ENCODE peak calls at places on chromosomes 6 and 20, in six cellular contexts. U is choroid plexus epithelial cell, S is dorsolateral prefrontal cortex, H is AG09319, T is stomach, L is omental fat pad. Y is an unnamed sample.

GRCh38 chr6:72616406-72617015 is 5.4 kb upstream of the KCNQ5 start:
- DNase-seq in U (peak; percentile 70), S (no peak), H (no peak), T (no peak), L (no peak), Y (no peak)

GRCh38 chr6:14026831-14027539 is 90.6 kb upstream of the CD83 start:
- DNase-seq in U (no peak), S (peak; percentile 41), H (no peak), T (no peak), L (no peak), Y (no peak)

GRCh38 chr20:36951977-36952738 is 650 bp upstream of the SAMHD1 start:
- DNase-seq in U (no peak), S (no peak), H (no peak), T (no peak), L (no peak), Y (no peak)

GRCh38 chr20:36092424-36093024 is 62.0 kb upstream of the EPB41L1 start:
- DNase-seq in U (no peak), S (peak; percentile 52), H (no peak), T (peak; percentile 53), L (no peak), Y (no peak)

GRCh38 chr6:42104095-42104806 is 38.2 kb downstream of the C6orf132 start:
- DNase-seq in U (peak; percentile 82), S (peak; percentile 44), H (no peak), T (peak; percentile 59), L (no peak), Y (no peak)

GRCh38 chr20:51412333-51412761 is 130.2 kb downstream of the NFATC2 start:
- DNase-seq in U (peak; percentile 81), S (no peak), H (peak; percentile 12), T (no peak), L (no peak), Y (no peak)

GRCh38 chr20:10316582-10316981 is 98.0 kb downstream of the SNAP25 start:
- DNase-seq in U (no peak), S (no peak), H (no peak), T (no peak), L (no peak), Y (no peak)

GRCh38 chr20:1707588-1708449 is 50.2 kb upstream of the SIRPG start:
- DNase-seq in U (no peak), S (no peak), H (no peak), T (no peak), L (no peak), Y (no peak)

GRCh38 chr20:25065044-25065624 is 7.2 kb upstream of the ACSS1 start:
- DNase-seq in U (no peak), S (no peak), H (no peak), T (peak; percentile 11), L (no peak), Y (no peak)

GRCh38 chr6:52499026-52499425 is 77.8 kb downstream of the TRAM2 start:
- DNase-seq in U (peak; percentile 62), S (no peak), H (no peak), T (no peak), L (no peak), Y (no peak)

GRCh38 chr6:113405326-113406050 is 451.7 kb upstream of the MARCKS start:
- DNase-seq in U (no peak), S (no peak), H (no peak), T (no peak), L (no peak), Y (no peak)

GRCh38 chr6:4888841-4889240 is 112.6 kb downstream of the CDYL start:
- DNase-seq in U (no peak), S (no peak), H (no peak), T (no peak), L (no peak), Y (no peak)

DNA sequence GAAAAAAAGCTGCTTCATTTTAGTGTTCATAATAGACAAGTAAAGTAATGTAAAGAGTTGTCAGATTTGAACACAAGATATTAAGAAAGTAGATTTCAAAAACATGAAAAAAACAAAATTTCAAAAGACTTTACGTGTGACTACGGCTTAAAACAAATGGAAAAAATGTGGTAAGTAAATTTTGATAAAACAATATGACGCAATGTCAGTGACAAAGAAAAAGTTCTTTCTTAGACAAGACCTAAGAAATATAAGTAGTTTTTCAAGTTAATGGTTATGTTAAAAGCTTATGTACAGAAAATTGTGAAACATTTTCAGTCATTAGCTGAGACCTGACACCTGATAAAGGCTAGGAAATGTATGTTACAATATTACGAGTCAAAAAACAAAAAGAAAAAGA is 73.7 kb upstream of the EYS start:
- DNase-seq in U (no peak), S (no peak), H (no peak), T (no peak), L (no peak), Y (no peak)
- TF ChIP-seq CTCF in U (no peak), S (no peak), H (no peak), T (no peak), L (no peak), Y (no peak)

GRCh38 chr20:62387219-62387913 is 463 bp downstream of the RPS21 start:
- DNase-seq in U (no peak), S (no peak), H (no peak), T (no peak), L (no peak), Y (no peak)

GRCh38 chr20:62390306-62391164 is 3.6 kb downstream of the RPS21 start:
- DNase-seq in U (no peak), S (no peak), H (no peak), T (no peak), L (no peak), Y (no peak)

GRCh38 chr20:62389601-62390087 is 2.7 kb downstream of the RPS21 start:
- DNase-seq in U (no peak), S (no peak), H (no peak), T (no peak), L (no peak), Y (no peak)

GRCh38 chr20:62387993-62388635 is 1.2 kb downstream of the RPS21 start:
- DNase-seq in U (no peak), S (no peak), H (no peak), T (no peak), L (no peak), Y (no peak)

DNA sequence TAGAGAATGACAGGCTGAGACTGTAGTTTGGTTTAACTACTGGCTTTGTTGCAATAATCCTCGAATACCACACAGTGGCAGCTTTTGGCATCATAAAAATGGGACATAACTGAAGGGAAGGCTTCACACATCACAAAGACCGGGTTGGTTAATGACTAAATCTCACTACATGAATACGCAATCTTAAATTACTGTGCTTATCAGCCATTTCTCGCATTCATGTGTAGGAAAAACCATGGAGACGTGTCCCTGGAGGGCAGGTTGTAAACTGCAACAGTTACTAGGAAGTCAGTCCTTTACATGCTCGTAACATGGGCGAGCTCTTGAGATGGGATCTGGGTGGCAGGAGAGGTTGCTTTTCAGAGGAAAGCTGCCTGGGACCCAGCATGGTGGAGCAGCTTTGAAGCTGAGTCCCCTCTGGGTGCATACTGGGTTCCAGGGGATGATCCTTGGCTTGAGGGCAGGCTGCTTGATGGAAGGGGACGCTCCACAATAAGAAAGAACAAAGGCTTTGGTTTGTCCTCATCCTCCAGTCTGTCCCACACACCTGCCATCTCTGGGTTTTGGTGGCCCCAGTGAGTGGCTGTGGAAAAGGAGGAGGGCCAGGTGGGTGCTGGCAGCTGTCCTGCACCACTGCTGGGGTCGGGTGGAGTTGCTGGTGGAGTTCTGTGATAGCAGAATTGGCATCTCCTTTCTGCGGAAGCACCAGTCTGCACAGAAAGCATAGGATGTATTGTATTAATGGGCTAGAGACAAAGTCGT is 2.1 kb downstream of the RPS21 start:
- DNase-seq in U (no peak), S (no peak), H (no peak), T (no peak), L (no peak), Y (no peak)
- TF ChIP-seq CTCF in U (no peak), S (no peak), H (no peak), T (no peak), L (no peak), Y (no peak)

DNA sequence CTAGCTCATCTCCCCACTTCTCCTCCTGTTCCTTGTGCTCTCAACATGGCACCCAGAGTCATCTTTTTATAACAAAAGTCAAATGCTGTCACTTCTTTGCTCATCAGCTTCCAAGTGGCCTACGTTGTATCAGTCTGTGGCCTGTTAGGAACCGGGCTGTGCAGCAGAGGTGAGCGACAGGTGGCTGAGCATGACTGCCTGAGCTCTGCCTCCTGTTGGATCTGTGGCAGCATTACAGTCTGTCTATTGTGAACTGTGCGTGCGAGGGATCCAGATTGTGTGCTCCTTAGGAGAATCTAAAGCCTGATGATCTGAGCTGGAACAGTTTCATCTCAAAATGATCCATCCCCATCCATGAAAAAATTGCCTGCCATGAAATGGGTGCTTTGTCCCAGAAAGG is 129.6 kb downstream of the FNDC1 start:
- DNase-seq in U (no peak), S (no peak), H (no peak), T (no peak), L (no peak), Y (no peak)
- TF ChIP-seq CTCF in U (no peak), S (no peak), H (no peak), T (no peak), L (no peak), Y (no peak)

GRCh38 chr6:36075656-36076055 is 48.0 kb downstream of the MAPK14 start:
- DNase-seq in U (no peak), S (no peak), H (no peak), T (no peak), L (no peak), Y (no peak)
- TF ChIP-seq CTCF in U (peak; percentile 35), S (no peak), H (no peak), T (no peak), L (no peak), Y (peak; percentile 16)

GRCh38 chr20:17287503-17287902 is 60.7 kb downstream of the PCSK2 start:
- DNase-seq in U (no peak), S (no peak), H (no peak), T (no peak), L (no peak), Y (no peak)
- TF ChIP-seq CTCF in U (no peak), S (no peak), H (no peak), T (no peak), L (no peak), Y (no peak)

DNA sequence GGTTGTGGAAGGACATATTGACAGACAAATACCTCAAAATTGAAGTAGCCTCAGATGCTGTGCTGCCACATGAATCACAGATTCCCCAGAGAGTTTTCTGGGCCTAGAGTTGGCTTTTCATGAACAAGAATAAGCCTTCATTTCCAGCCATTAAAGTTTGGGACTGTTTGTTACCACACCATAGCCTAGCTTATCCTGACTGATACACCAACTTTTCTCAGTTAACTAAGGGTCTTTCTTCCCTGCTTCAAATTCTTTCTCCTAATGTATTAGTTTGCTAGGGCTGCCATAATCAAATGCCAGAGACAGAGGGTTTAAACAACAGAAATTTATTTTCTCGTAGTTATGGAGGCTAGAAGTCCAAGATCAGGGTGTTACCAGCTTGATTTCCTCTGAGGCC is 237.4 kb upstream of the ZFP64 start:
- DNase-seq in U (no peak), S (no peak), H (no peak), T (no peak), L (no peak), Y (no peak)
- TF ChIP-seq CTCF in U (no peak), S (no peak), H (no peak), T (no peak), L (no peak), Y (no peak)

GRCh38 chr6:93242049-93242448 is 177.3 kb downstream of the EPHA7 start:
- DNase-seq in U (no peak), S (no peak), H (no peak), T (no peak), L (no peak), Y (no peak)
- TF ChIP-seq CTCF in U (no peak), S (no peak), H (no peak), T (no peak), L (no peak), Y (no peak)

DNA sequence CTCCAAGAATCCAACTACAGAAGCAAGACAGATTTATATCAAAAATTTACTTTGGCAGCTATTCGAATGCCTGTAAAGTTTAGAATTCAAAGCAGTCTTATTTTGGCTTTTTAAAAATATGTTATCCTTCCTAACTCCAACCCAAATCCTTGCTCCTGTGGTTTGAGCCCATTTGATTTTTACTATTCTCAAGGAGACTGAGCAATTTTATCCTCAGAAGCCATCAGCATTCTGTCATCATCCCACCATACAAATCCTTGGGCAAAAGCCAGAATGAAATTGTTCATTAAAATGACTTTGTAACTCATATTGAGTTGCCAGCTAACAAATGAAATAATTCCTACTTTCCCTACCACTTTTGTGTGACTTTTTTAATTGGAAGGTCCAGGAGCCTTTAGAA is 392.8 kb downstream of the ADGRB3 start:
- DNase-seq in U (no peak), S (no peak), H (no peak), T (no peak), L (no peak), Y (no peak)
- TF ChIP-seq CTCF in U (no peak), S (no peak), H (no peak), T (no peak), L (no peak), Y (no peak)